ENCODE peak calls at places on chromosomes 1 and 21, in nine cellular contexts. Z is foreskin melanocyte; W is stimulated activated CD4-positive, alpha-beta T cell treated with anti-CD3 and anti-CD28 coated beads, Interleukin-15, amount 100 ng/mL, for 1 hour; E is H54; B is epithelial cell of prostate; M is NCI-H2171 treated with DMSO at 0.1 percent for 48 hours; X is HFF-Myc; J is NCI-H748 treated with DMSO at 0.1 percent for 48 hours; O is epithelial cell of esophagus. R is an unnamed sample.

GRCh38 chr1:13652238-13652637 is 47.8 kb upstream of the PRDM2 start:
- DNase-seq in X (no peak), J (no peak), E (no peak), W (no peak), Z (no peak), M (no peak), O (no peak), B (no peak), R (no peak)

GRCh38 chr1:109395602-109396512 is 1.9 kb downstream of the SORT1 start:
- DNase-seq in X (no peak), W (no peak), Z (peak; percentile 45), M (no peak), O (peak; percentile 36), J (no peak), E (no peak), B (no peak), R (no peak)

GRCh38 chr1:17233675-17234074 is 15.2 kb upstream of the PADI3 start:
- DNase-seq in X (peak; percentile 81), B (peak; percentile 95), Z (peak; percentile 88), O (peak; percentile 99), M (no peak), W (no peak), E (peak; percentile 79), J (no peak), R (no peak)

GRCh38 chr1:59384443-59384842 is 87.5 kb downstream of the FGGY start:
- DNase-seq in W (no peak), J (no peak), Z (no peak), B (no peak), O (no peak), X (no peak), E (no peak), M (no peak), R (no peak)

GRCh38 chr1:153569465-153569864 is 3.8 kb upstream of the S100A2 start:
- DNase-seq in B (no peak), W (no peak), E (no peak), M (no peak), Z (no peak), O (no peak), J (no peak), X (no peak), R (no peak)

GRCh38 chr1:159197767-159198557 is 6.7 kb upstream of the ACKR1 start:
- DNase-seq in J (no peak), Z (peak; percentile 71), O (peak; percentile 80), B (peak; percentile 6), M (peak; percentile 6), X (peak; percentile 48), E (peak; percentile 47), W (no peak), R (peak; percentile 29)

GRCh38 chr1:3024588-3024987 is 3.3 kb downstream of the ACTRT2 start:
- DNase-seq in Z (no peak), E (no peak), B (no peak), J (no peak), X (no peak), O (no peak), W (no peak), M (no peak), R (no peak)

GRCh38 chr1:55893155-55893554 is 678.0 kb upstream of the USP24 start:
- DNase-seq in M (peak; percentile 32), J (peak; percentile 46), B (peak; percentile 6), O (peak; percentile 69), Z (peak; percentile 18), E (peak; percentile 16), W (no peak), X (peak; percentile 37), R (no peak)

GRCh38 chr1:20724364-20725188 is 6.8 kb upstream of the KIF17 start:
- DNase-seq in O (no peak), X (no peak), E (no peak), Z (no peak), W (no peak), M (no peak), B (no peak), J (no peak), R (no peak)

GRCh38 chr1:2946999-2947650 is 74.1 kb upstream of the ACTRT2 start:
- DNase-seq in B (no peak), Z (no peak), O (no peak), E (no peak), X (no peak), M (no peak), J (no peak), W (no peak), R (no peak)

GRCh38 chr1:66298427-66298826 is 235.5 kb upstream of the SGIP1 start:
- DNase-seq in B (no peak), Z (no peak), J (no peak), E (no peak), M (no peak), W (no peak), X (no peak), O (peak; percentile 51), R (no peak)

GRCh38 chr1:203124546-203125317 is 2.8 kb upstream of the ADORA1 start:
- DNase-seq in X (no peak), J (no peak), B (no peak), Z (no peak), E (no peak), M (peak; percentile 33), O (peak; percentile 46), W (no peak), R (no peak)

GRCh38 chr1:218480137-218480536 is 135.0 kb downstream of the TGFB2 start:
- DNase-seq in O (peak; percentile 94), E (no peak), J (no peak), X (no peak), B (peak; percentile 87), Z (no peak), W (no peak), M (no peak), R (no peak)

GRCh38 chr1:211947396-211948295 is 87.7 kb downstream of the INTS7 start:
- DNase-seq in X (no peak), O (no peak), W (no peak), J (peak; percentile 92), Z (no peak), B (no peak), M (peak; percentile 57), E (no peak), R (no peak)

GRCh38 chr1:227490478-227490877 is 72.9 kb upstream of the ZNF678 start:
- DNase-seq in W (no peak), E (no peak), X (no peak), O (no peak), Z (no peak), B (no peak), M (no peak), J (no peak), R (no peak)

GRCh38 chr1:230186874-230187273 is 119.8 kb downstream of the GALNT2 start:
- DNase-seq in J (peak; percentile 7), O (no peak), X (no peak), M (no peak), B (no peak), E (no peak), Z (no peak), W (no peak), R (no peak)

GRCh38 chr21:42358261-42358660 is 7.5 kb upstream of the TFF2 start:
- DNase-seq in J (no peak), X (no peak), Z (no peak), W (no peak), B (no peak), O (no peak), M (no peak), E (no peak), R (no peak)

GRCh38 chr1:85465099-85465790 is at the start of gene DDAH1:
- DNase-seq in J (peak; percentile 44), M (peak; percentile 66), O (peak; percentile 60), X (no peak), Z (no peak), B (no peak), W (no peak), E (peak; percentile 52), R (no peak)

GRCh38 chr1:1175221-1176062 is 1.8 kb downstream of the TTLL10 start:
- DNase-seq in X (no peak), O (no peak), J (peak; percentile 31), Z (no peak), W (no peak), E (no peak), M (peak; percentile 67), B (no peak), R (no peak)

GRCh38 chr21:15831497-15831896 is 101.7 kb downstream of the USP25 start:
- DNase-seq in M (no peak), W (no peak), B (no peak), Z (no peak), O (no peak), X (no peak), E (no peak), J (no peak), R (no peak)

GRCh38 chr21:27571706-27572105 is 604.8 kb upstream of the ADAMTS5 start:
- DNase-seq in W (no peak), B (peak; percentile 87), O (peak; percentile 93), M (no peak), Z (peak; percentile 23), E (no peak), X (no peak), J (no peak), R (no peak)

GRCh38 chr1:99728494-99729235 is 37.8 kb downstream of the FRRS1 start:
- DNase-seq in O (peak; percentile 38), J (no peak), W (no peak), Z (no peak), M (peak; percentile 27), B (no peak), X (no peak), E (peak; percentile 16), R (peak; percentile 27)